ENCODE peak calls at places on chromosomes 2 and 18, in five cellular contexts. D is BJ, R is astrocyte of the spinal cord, W is fibroblast of the aortic adventitia, U is AG04449. N is an unnamed sample.

GRCh38 chr2:52874706-52875105 is 892.9 kb upstream of the CHAC2 start:
- DNase-seq in D (no peak), R (no peak), W (no peak), U (no peak), N (no peak)

GRCh38 chr2:198371902-198372611 is 567.7 kb downstream of the PLCL1 start:
- DNase-seq in D (peak), R (peak), W (peak), U (peak), N (peak)

GRCh38 chr2:121085801-121086200 is 199.2 kb downstream of the TFCP2L1 start:
- DNase-seq in D (no peak), R (no peak), W (no peak), U (no peak), N (no peak)

GRCh38 chr2:239391286-239392071 is 9.3 kb downstream of the HDAC4 start:
- DNase-seq in D (no peak), R (no peak), W (no peak), U (no peak), N (no peak)

GRCh38 chr2:23363831-23364230 is 21.1 kb upstream of the KLHL29 start:
- DNase-seq in D (no peak), R (no peak), W (no peak), U (no peak), N (no peak)

GRCh38 chr2:12765203-12765602 is 48.5 kb downstream of the TRIB2 start:
- DNase-seq in D (no peak), R (no peak), W (no peak), U (no peak), N (peak)

GRCh38 chr2:172052000-172052983 is 33.0 kb upstream of the DLX1 start:
- DNase-seq in D (no peak), R (peak), W (peak), U (no peak), N (peak)

GRCh38 chr2:12006841-12007240 is 260.4 kb downstream of the LPIN1 start:
- DNase-seq in D (no peak), R (peak), W (peak), U (no peak), N (peak)

GRCh38 chr18:70243131-70243530 is 37.6 kb upstream of the RTTN start:
- DNase-seq in D (no peak), R (peak), W (peak), U (no peak), N (peak)

GRCh38 chr2:98727369-98727749 is 3.6 kb downstream of the MGAT4A start:
- DNase-seq in D (no peak), R (no peak), W (no peak), U (no peak), N (no peak)

GRCh38 chr2:2706306-2706705 is 375.2 kb upstream of the MYT1L start:
- DNase-seq in D (no peak), R (no peak), W (no peak), U (no peak), N (no peak)

GRCh38 chr2:191626497-191627151 is 51.3 kb upstream of the NABP1 start:
- DNase-seq in D (no peak), R (peak), W (peak), U (no peak), N (peak)

GRCh38 chr2:10038123-10038522 is 5.2 kb upstream of the KLF11 start:
- DNase-seq in D (no peak), R (no peak), W (no peak), U (no peak), N (no peak)

GRCh38 chr2:189363559-189363958 is 77.7 kb upstream of the WDR75 start:
- DNase-seq in D (peak), R (peak), W (peak), U (no peak), N (peak)

GRCh38 chr18:48158721-48159120 is 228.3 kb upstream of the SMAD2 start:
- DNase-seq in D (no peak), R (no peak), W (no peak), U (no peak), N (no peak)

GRCh38 chr2:134988994-134989605 is 58.1 kb downstream of the MAP3K19 start:
- DNase-seq in D (no peak), R (peak), W (peak), U (no peak), N (peak)

GRCh38 chr2:210198326-210198725 is 26.9 kb downstream of the ACADL start:
- DNase-seq in D (no peak), R (peak), W (peak), U (no peak), N (peak)

GRCh38 chr18:41320090-41320489 is 634.9 kb upstream of the PIK3C3 start:
- DNase-seq in D (no peak), R (no peak), W (no peak), U (no peak), N (no peak)

GRCh38 chr2:44975571-44976450 is 33.4 kb downstream of the SIX2 start:
- DNase-seq in D (no peak), R (no peak), W (no peak), U (no peak), N (no peak)

GRCh38 chr2:238939074-238939473 is 91.2 kb downstream of the TWIST2 start:
- DNase-seq in D (peak), R (no peak), W (no peak), U (no peak), N (no peak)

GRCh38 chr18:9732031-9732430 is 23.9 kb downstream of the RAB31 start:
- DNase-seq in D (no peak), R (no peak), W (no peak), U (no peak), N (no peak)

GRCh38 chr2:121099329-121100318 is 185.4 kb downstream of the TFCP2L1 start:
- DNase-seq in D (no peak), R (no peak), W (no peak), U (no peak), N (no peak)

GRCh38 chr2:241983571-241984270 is 114.2 kb downstream of the RTP5 start:
- DNase-seq in D (no peak), R (no peak), W (no peak), U (no peak), N (no peak)

GRCh38 chr2:238061310-238062202 is 755 bp downstream of the SCLY start:
- DNase-seq in D (no peak), R (peak), W (peak), U (no peak), N (peak)

GRCh38 chr2:230153390-230153976 is 66.3 kb downstream of the SP110 start:
- DNase-seq in D (no peak), R (no peak), W (peak), U (no peak), N (no peak)